ENCODE peak calls at places on chromosome 2, in four cellular contexts. G is CD8-positive, alpha-beta T cell; Z is astrocyte of the cerebellum; F is neural progenitor cell. W is an unnamed sample.

GRCh38 chr2:69524799-69525198 is 87.6 kb upstream of the NFU1 start:
- DNase-seq in G (no peak), F (peak; percentile 43), Z (no peak), W (no peak)

GRCh38 chr2:3433339-3433699 is 53.8 kb downstream of the TRAPPC12 start:
- DNase-seq in Z (no peak), F (no peak), G (no peak), W (no peak)

GRCh38 chr2:128354731-128355470 is 36.2 kb upstream of the HS6ST1 start:
- DNase-seq in Z (no peak), F (no peak), G (no peak), W (peak; percentile 72)

GRCh38 chr2:157523270-157524059 is 79.6 kb upstream of the CYTIP start:
- DNase-seq in F (no peak), G (no peak), Z (no peak), W (no peak)

GRCh38 chr2:46936566-46936965 is 21.0 kb upstream of the MCFD2 start:
- DNase-seq in F (no peak), Z (no peak), G (no peak), W (peak; percentile 70)

GRCh38 chr2:136255648-136256461 is 137.9 kb upstream of the CXCR4 start:
- DNase-seq in Z (no peak), G (no peak), F (no peak), W (no peak)

GRCh38 chr2:52995439-52995838 is 772.2 kb upstream of the CHAC2 start:
- DNase-seq in F (no peak), Z (peak; percentile 36), G (no peak), W (no peak)

GRCh38 chr2:169397697-169398096 is 35.4 kb upstream of the LRP2 start:
- DNase-seq in F (peak; percentile 8), Z (peak; percentile 6), G (no peak), W (no peak)

GRCh38 chr2:206920936-206921335 is 18.4 kb upstream of the CPO start:
- DNase-seq in G (no peak), F (no peak), Z (no peak), W (no peak)

GRCh38 chr2:30777662-30778505 is 29.4 kb downstream of the CAPN13 start:
- DNase-seq in F (no peak), Z (no peak), G (no peak), W (no peak)

GRCh38 chr2:222358876-222359275 is 60.1 kb upstream of the PAX3 start:
- DNase-seq in F (no peak), G (no peak), Z (peak; percentile 26), W (peak; percentile 16)

GRCh38 chr2:133814890-133815289 is 246.6 kb upstream of the NCKAP5 start:
- DNase-seq in F (no peak), Z (no peak), G (no peak), W (no peak)

GRCh38 chr2:66539452-66539851 is 104.5 kb downstream of the MEIS1 start:
- DNase-seq in F (no peak), G (no peak), Z (no peak), W (peak; percentile 47)

GRCh38 chr2:182920631-182921056 is 54.2 kb upstream of the FRZB start:
- DNase-seq in Z (no peak), F (no peak), G (no peak), W (no peak)

GRCh38 chr2:95730813-95731212 is 139.0 kb downstream of the TRIM43 start:
- DNase-seq in F (no peak), Z (no peak), G (no peak), W (no peak)

GRCh38 chr2:11377915-11378649 is 33.6 kb upstream of the ROCK2 start:
- DNase-seq in G (no peak), Z (no peak), F (no peak), W (peak; percentile 40)

GRCh38 chr2:31239842-31240198 is 5.9 kb downstream of the EHD3 start:
- DNase-seq in G (no peak), F (no peak), Z (peak; percentile 34), W (peak; percentile 77)

GRCh38 chr2:71347517-71347916 is 15.9 kb downstream of the ZNF638 start:
- DNase-seq in F (peak; percentile 35), Z (no peak), G (no peak), W (peak; percentile 9)

DNA sequence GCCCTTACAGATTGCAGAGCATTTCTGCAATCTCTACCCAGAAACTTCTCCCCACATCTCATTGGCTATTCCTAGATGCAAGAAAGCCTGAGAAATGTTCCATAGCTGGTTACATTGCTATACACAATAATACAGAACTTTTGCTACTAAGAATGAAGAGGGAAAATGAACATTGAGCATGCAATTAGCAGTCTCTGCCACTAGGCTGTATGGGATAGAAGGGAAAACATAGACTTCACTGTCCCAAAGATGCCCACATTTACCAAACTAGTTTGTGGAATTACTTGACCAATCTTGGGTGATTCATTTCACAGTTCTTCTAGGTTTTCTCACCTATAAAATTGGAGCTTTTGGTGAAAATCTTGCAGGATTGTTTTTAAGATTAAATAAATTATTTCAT is 265.7 kb upstream of the NT5C1B start:
- DNase-seq in G (no peak), Z (no peak), F (no peak), W (peak; percentile 12)
- TF ChIP-seq CTCF in G (no peak), Z (peak; percentile 50), F (peak; percentile 54), W (peak; percentile 45)

GRCh38 chr2:223937535-223937934 is 7.6 kb downstream of the WDFY1 start:
- DNase-seq in G (no peak), F (no peak), Z (no peak), W (no peak)
- H3K4me3 ChIP-seq in G (no peak overlapping the region), F (no peak overlapping the region), Z (no peak overlapping the region), W (no peak overlapping the region)

DNA sequence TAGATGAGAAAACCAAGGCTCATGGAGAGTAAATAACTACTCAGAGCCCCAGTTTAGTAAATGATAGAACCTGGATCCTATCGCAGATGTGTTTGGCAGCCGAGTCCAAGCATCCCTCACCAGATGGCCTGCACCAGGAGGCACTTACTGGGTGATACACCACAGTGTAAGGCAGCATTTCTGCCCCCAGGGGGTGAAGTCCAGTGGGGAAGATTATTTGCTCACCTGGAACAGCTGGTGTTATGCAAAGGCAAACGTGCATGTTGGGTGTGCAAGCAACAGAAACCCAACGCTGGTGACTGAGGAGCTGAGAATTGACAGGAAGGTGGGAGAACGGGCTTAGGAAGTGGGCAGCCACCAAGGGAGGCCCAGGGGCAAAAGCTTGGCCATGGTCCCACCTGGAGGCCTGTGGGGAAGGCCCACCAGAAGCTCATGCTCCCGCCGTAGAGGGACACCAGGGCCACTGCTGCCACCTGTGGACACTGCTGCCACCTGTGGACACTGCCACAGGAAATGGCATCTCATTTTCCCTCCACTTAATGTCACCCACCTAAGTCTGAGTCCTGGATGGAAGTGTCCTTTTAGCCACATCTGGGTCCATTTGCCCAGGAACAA is 100.6 kb downstream of the TFCP2L1 start:
- DNase-seq in Z (no peak), G (no peak), F (no peak), W (no peak)
- TF ChIP-seq CTCF in Z (no peak), G (no peak), F (no peak), W (no peak)

GRCh38 chr2:85758361-85759256 is 4.8 kb downstream of the ATOH8 start:
- DNase-seq in Z (no peak), G (no peak), F (no peak), W (no peak)
- H3K4me3 ChIP-seq in Z (no peak overlapping the region), G (no peak overlapping the region), F (no peak overlapping the region), W (no peak overlapping the region)

DNA sequence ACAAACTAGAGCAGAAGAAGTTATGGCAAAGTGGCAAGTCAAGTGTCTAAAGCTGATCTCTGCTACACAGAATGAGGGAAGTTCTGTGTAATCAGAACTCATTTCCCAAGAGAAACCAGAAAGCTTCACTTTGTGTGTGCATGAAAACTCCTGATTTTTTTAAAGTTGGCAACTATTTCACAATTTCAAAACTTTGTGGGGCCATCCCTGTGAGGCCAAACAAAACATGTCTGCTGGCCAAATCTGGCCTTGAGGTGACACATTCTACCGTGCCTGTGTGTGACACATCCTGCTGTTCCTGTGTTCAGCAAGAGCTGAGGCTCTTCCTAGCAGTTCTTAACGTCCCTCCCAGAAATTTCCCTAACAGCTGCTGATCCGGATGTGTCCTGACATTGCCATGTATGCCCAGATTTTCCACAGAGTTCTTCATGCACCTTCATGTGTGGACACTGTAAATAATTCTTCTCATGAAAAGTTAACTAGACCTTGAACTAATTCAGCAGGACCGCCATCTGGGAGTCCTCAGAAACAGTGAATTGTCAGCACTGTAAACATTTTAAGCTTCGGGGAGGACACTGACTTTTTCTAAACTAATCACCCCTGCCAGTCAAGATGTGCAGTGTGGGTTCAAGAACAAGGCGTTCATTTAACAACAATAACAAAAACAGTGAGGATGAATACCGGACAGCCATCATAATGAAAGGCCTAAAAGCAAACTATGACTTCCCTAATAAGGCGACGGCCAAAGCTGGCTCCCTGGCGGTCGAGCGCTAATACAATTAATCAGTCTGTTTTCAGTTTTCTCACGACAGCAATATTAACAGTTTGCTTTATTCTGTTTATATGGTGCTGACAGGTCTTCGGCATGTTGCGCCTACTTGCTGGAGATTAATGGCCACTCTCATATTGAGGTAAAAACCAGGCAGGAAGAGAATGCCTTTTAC is 98.9 kb downstream of the PLEKHM3 start:
- DNase-seq in F (no peak), Z (no peak), G (no peak), W (peak; percentile 89)
- TF ChIP-seq CTCF in F (no peak), Z (no peak), G (no peak), W (no peak)

DNA sequence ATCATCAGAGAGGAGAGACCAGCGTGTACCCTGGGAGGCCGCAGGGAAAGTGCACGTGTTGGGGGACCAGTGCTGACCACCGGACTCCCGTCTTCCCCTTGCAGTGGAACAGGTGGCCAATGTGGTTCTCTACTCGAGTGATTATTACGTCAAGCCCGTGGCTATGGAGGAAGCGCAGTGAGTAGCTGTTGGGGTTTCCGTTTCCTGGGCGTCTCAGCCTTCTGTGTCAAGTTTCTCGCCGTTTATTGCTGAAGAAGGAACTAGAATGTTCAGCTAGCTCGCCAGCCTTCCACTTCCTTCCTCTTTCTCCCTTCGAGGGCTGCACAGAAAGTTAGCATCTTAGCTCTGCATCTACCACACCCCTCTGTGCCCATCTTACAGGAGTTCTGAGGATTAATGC is 22.8 kb upstream of the DGKD start:
- DNase-seq in Z (no peak), F (no peak), G (peak; percentile 71), W (no peak)
- H3K4me3 ChIP-seq in Z (no peak overlapping the region), F (no peak overlapping the region), G (peak overlapping the region; percentile 5), W (no peak overlapping the region)